ENCODE peak calls at places on chromosomes 1 and 21, in four cellular contexts. J is right cardiac atrium, Q is left colon, M is Right ventricle myocardium inferior. I is an unnamed sample.

GRCh38 chr1:22983944-22984343 is 11.3 kb upstream of the LACTBL1 start:
- ATAC-seq in M (no peak), J (no peak), Q (no peak), I (no peak)

GRCh38 chr1:176691251-176692228 is 228.6 kb downstream of the PAPPA2 start:
- ATAC-seq in M (peak), J (peak), Q (peak), I (peak)

GRCh38 chr1:235649722-235650163 is at the start of gene GNG4:
- ATAC-seq in Q (no peak), M (no peak), J (peak), I (peak)

GRCh38 chr1:39826583-39826982 is 37.9 kb upstream of the BMP8B start:
- ATAC-seq in J (no peak), M (no peak), Q (peak), I (no peak)

GRCh38 chr1:96845464-96845863 is 123.9 kb downstream of the PTBP2 start:
- ATAC-seq in Q (peak), M (peak), J (peak), I (peak)

GRCh38 chr1:109634771-109635750 is 15.4 kb downstream of the AMPD2 start:
- ATAC-seq in J (no peak), Q (peak), M (no peak), I (no peak)

GRCh38 chr1:217482356-217483102 is 148.4 kb downstream of the GPATCH2 start:
- ATAC-seq in Q (no peak), M (no peak), J (no peak), I (peak)

GRCh38 chr1:12296623-12297022 is 66.8 kb downstream of the VPS13D start:
- ATAC-seq in Q (no peak), M (no peak), J (no peak), I (peak)

GRCh38 chr21:39750670-39751069 is 5.7 kb downstream of the IGSF5 start:
- ATAC-seq in J (no peak), Q (no peak), M (no peak), I (no peak)

GRCh38 chr1:202329891-202330290 is 11.8 kb downstream of the UBE2T start:
- ATAC-seq in Q (no peak), M (no peak), J (peak), I (no peak)

GRCh38 chr1:29728703-29729102 is 492.4 kb downstream of the PTPRU start:
- ATAC-seq in M (no peak), Q (no peak), J (no peak), I (no peak)

GRCh38 chr1:33255347-33256311 is 663 bp upstream of the ZNF362 start:
- ATAC-seq in J (peak), M (peak), Q (peak), I (peak)

GRCh38 chr1:56515898-56516538 is 63.3 kb downstream of the PLPP3 start:
- ATAC-seq in J (no peak), M (no peak), Q (no peak), I (no peak)

GRCh38 chr1:75768021-75768420 is 18.0 kb upstream of the RABGGTB start:
- ATAC-seq in M (no peak), Q (no peak), J (no peak), I (no peak)

GRCh38 chr21:39660596-39660995 is 47.9 kb downstream of the B3GALT5 start:
- ATAC-seq in M (peak), J (peak), Q (peak), I (peak)

GRCh38 chr1:14969006-14969405 is 184.5 kb upstream of the TMEM51 start:
- ATAC-seq in M (no peak), J (no peak), Q (no peak), I (peak)

GRCh38 chr1:217343907-217344306 is 287.0 kb downstream of the GPATCH2 start:
- ATAC-seq in Q (no peak), J (no peak), M (no peak), I (no peak)

GRCh38 chr1:232578681-232579195 is 51.2 kb downstream of the SIPA1L2 start:
- ATAC-seq in Q (no peak), J (no peak), M (no peak), I (no peak)

GRCh38 chr1:152869808-152870419 is 8.2 kb upstream of the SMCP start:
- ATAC-seq in J (no peak), M (peak), Q (peak), I (peak)

GRCh38 chr1:187226396-187226795 is 397.6 kb downstream of the PLA2G4A start:
- ATAC-seq in J (no peak), M (no peak), Q (no peak), I (no peak)

GRCh38 chr1:157628773-157629172 is 30.9 kb upstream of the FCRL4 start:
- ATAC-seq in Q (no peak), M (no peak), J (no peak), I (no peak)

GRCh38 chr1:46284597-46285564 is 18.5 kb downstream of the LRRC41 start:
- ATAC-seq in J (no peak), M (no peak), Q (no peak), I (no peak)

GRCh38 chr1:47756006-47756405 is 241.2 kb downstream of the TRABD2B start:
- ATAC-seq in J (no peak), M (no peak), Q (no peak), I (no peak)

GRCh38 chr1:32275424-32275823 is 16.5 kb upstream of the HDAC1 start:
- ATAC-seq in M (no peak), Q (peak), J (peak), I (peak)

GRCh38 chr1:34904236-34905097 is 25.0 kb downstream of the DLGAP3 start:
- ATAC-seq in J (peak), M (no peak), Q (no peak), I (no peak)

GRCh38 chr1:212746546-212746945 is 45.0 kb downstream of the NSL1 start:
- ATAC-seq in Q (no peak), M (no peak), J (no peak), I (no peak)

GRCh38 chr1:53145942-53146708 is 3.7 kb upstream of the SLC1A7 start:
- ATAC-seq in J (peak), Q (peak), M (peak), I (peak)

GRCh38 chr1:203364806-203365205 is 13.9 kb upstream of the FMOD start:
- ATAC-seq in Q (peak), J (no peak), M (no peak), I (no peak)

GRCh38 chr1:186571771-186572170 is 108.5 kb downstream of the PTGS2 start:
- ATAC-seq in Q (no peak), J (no peak), M (no peak), I (no peak)

GRCh38 chr1:167233373-167233772 is 12.7 kb downstream of the POU2F1 start:
- ATAC-seq in Q (no peak), M (no peak), J (no peak), I (peak)